ENCODE peak calls at places on chromosome X, in ten cellular contexts. I is CD8-positive, alpha-beta T cell; X is OCI-LY7; M is ascending aorta; N is neuronal stem cell; W is kidney; L is GM23248; S is aorta; F is mucosa of descending colon; Z is H9. P is an unnamed sample. For H3K9me3, the result is how much of the 10 kb centered on the place peaks cover.

GRCh38 chrX:18457000-18457399 is 31.6 kb downstream of the CDKL5 start:
- DNase-seq in I (no peak), X (peak), M (no peak), N (no peak), W (no peak), L (no peak), S (no peak), F (no peak), Z (no peak), P (no peak)

GRCh38 chrX:71181558-71181909 is 36.9 kb downstream of the NLGN3 start:
- DNase-seq in I (peak), X (peak), M (no peak), N (no peak), W (no peak), L (peak), S (no peak), F (peak), Z (peak), P (no peak)

GRCh38 chrX:10507181-10507580 is 113.2 kb downstream of the MID1 start:
- DNase-seq in I (no peak), X (no peak), M (no peak), N (no peak), W (no peak), L (no peak), S (no peak), F (no peak), Z (no peak), P (no peak)

GRCh38 chrX:33198561-33199279 is 12.6 kb downstream of the DMD start:
- DNase-seq in I (no peak), X (no peak), M (no peak), N (no peak), W (no peak), L (no peak), S (no peak), F (no peak), Z (no peak), P (no peak)

GRCh38 chrX:14528629-14529287 is 578 bp upstream of the GLRA2 start:
- DNase-seq in I (peak), X (peak), M (no peak), N (peak), W (peak), L (peak), S (peak), F (peak), Z (peak), P (no peak)

GRCh38 chrX:153474718-153475117 is 4.3 kb upstream of the HAUS7 start:
- DNase-seq in I (peak), X (no peak), M (no peak), N (no peak), W (peak), L (peak), S (peak), F (peak), Z (no peak), P (no peak)

GRCh38 chrX:110407910-110408545 is 49.4 kb downstream of the RTL9 start:
- DNase-seq in I (peak), X (peak), M (no peak), N (peak), W (no peak), L (peak), S (no peak), F (peak), Z (peak), P (no peak)

GRCh38 chrX:120664081-120664480 is 34.2 kb upstream of the C1GALT1C1 start:
- DNase-seq in I (no peak), X (peak), M (no peak), N (no peak), W (no peak), L (peak), S (no peak), F (no peak), Z (no peak), P (no peak)

GRCh38 chrX:109847257-109848187 is 114.5 kb upstream of the ACSL4 start:
- DNase-seq in I (no peak), X (no peak), M (no peak), N (no peak), W (no peak), L (peak), S (no peak), F (no peak), Z (no peak), P (no peak)

GRCh38 chrX:21373637-21374162 is 518 bp upstream of the CNKSR2 start:
- DNase-seq in I (peak), X (no peak), M (no peak), N (no peak), W (peak), L (peak), S (peak), F (no peak), Z (peak), P (no peak)

GRCh38 chrX:154784149-154784985 is 20.9 kb downstream of the MPP1 start:
- DNase-seq in I (no peak), X (no peak), M (no peak), N (no peak), W (no peak), L (no peak), S (no peak), F (no peak), Z (no peak), P (no peak)

GRCh38 chrX:10237255-10237654 is 80.5 kb downstream of the CLCN4 start:
- DNase-seq in I (no peak), X (no peak), M (no peak), N (no peak), W (no peak), L (no peak), S (no peak), F (no peak), Z (no peak), P (no peak)

GRCh38 chrX:57211906-57212305 is 74.6 kb upstream of the FAAH2 start:
- DNase-seq in I (no peak), X (no peak), M (no peak), N (no peak), W (no peak), L (no peak), S (no peak), F (no peak), Z (peak), P (no peak)

GRCh38 chrX:98405376-98405775 is 1521.7 kb downstream of the RPA4 start:
- DNase-seq in I (no peak), X (no peak), M (no peak), N (no peak), W (no peak), L (no peak), S (no peak), F (no peak), Z (no peak), P (no peak)

GRCh38 chrX:94492541-94492940 is 818.5 kb downstream of the FAM133A start:
- DNase-seq in I (no peak), X (no peak), M (no peak), N (peak), W (no peak), L (no peak), S (no peak), F (no peak), Z (peak), P (no peak)

GRCh38 chrX:33336783-33337182 is 125.4 kb upstream of the DMD start:
- DNase-seq in I (no peak), X (peak), M (no peak), N (no peak), W (no peak), L (peak), S (no peak), F (peak), Z (peak), P (no peak)

DNA sequence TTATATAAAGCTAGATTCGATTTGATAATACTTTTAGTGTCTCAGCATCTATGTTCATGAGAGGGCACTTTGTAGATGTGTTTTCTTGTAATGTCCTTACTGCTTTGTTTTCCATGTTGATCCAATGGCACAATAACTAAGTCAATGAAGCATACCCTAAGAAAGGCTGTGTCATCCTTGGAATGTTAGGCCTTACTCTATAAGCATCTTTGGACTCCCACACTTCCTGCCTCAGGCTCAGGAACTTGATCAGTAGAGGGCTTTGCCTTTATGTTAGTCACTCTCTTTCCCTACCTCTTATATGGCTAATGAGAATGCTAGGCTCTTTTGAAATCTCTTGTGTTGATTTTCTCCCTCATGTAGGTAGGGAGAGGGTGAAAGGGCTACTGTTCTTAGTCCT is 33.2 kb upstream of the EDA2R start:
- DNase-seq in I (no peak), X (no peak), M (no peak), N (no peak), W (no peak), L (peak), S (no peak), F (no peak), Z (no peak), P (no peak)
- H3K9me3 ChIP-seq in I (under half), X (under half), M (under half), N (under half), W (under half), L (under half), S (under half), F (under half), Z (under half), P (under half)

GRCh38 chrX:40050532-40050931 is 47.2 kb downstream of the BCOR start:
- DNase-seq in I (no peak), X (peak), M (no peak), N (no peak), W (no peak), L (no peak), S (no peak), F (no peak), Z (no peak), P (no peak)
- H3K9me3 ChIP-seq in I (under half), X (under half), M (under half), N (half or more), W (under half), L (under half), S (under half), F (under half), Z (under half), P (under half)

DNA sequence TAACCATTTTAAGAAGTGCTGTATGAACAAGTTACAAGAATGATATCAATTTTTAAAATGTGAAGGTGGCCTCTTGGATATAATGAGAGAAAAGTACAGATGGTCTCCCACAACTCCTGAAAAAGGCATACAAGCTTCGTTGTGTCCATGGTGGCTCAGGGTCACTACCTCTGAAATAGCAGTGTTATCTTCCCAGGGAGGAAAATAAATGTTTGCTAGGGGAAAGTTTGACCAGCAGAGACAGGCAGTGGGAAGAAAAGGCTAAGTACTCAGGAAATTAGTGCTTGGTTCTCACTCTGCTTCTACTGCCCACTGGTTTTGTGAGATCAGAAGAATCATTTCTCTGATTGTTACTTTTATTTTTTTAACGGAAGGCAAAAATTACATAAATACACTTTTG is 39.4 kb downstream of the PPP1R2C start:
- DNase-seq in I (no peak), X (no peak), M (no peak), N (no peak), W (no peak), L (no peak), S (no peak), F (no peak), Z (no peak), P (no peak)
- H3K9me3 ChIP-seq in I (under half), X (under half), M (under half), N (under half), W (under half), L (under half), S (under half), F (under half), Z (under half), P (under half)

DNA sequence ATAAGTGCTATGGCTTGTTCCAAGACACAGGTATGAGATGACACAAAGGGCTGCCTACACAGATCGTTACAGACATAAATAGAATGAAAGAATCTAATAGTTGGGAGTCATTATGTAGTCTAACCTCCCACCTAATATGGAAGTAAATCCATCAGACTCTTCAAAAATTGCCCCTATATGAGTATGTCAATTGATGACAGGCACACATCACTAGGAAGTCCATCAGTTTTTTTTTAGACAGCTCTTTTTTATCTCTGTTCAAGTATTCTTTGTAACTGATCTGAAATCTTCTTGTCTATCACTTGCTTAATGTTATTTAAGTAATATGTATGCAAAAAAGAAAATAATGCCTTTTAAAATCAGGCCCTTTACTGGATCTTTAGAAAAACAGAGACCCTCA is 191.6 kb downstream of the UBE2NL start:
- DNase-seq in I (no peak), X (no peak), M (no peak), N (no peak), W (no peak), L (no peak), S (no peak), F (no peak), Z (no peak), P (no peak)
- H3K9me3 ChIP-seq in I (under half), X (under half), M (under half), N (under half), W (under half), L (under half), S (under half), F (under half), Z (under half), P (under half)